ENCODE peak calls at places on chromosomes 16 and 17, in four cellular contexts. D is sigmoid colon, N is AG04450, G is mesendoderm. T is an unnamed sample.

GRCh38 chr16:66370786-66371684 is 4.5 kb downstream of the CDH5 start:
- DNase-seq in G (no peak), D (no peak), N (no peak), T (no peak)

GRCh38 chr16:85637808-85638186 is 24.7 kb downstream of the GSE1 start:
- DNase-seq in N (no peak), D (no peak), G (no peak), T (no peak)

GRCh38 chr17:5694507-5694906 is 110.2 kb upstream of the NLRP1 start:
- DNase-seq in G (peak), D (no peak), N (no peak), T (no peak)

GRCh38 chr17:79019631-79020584 is 4.1 kb upstream of the C1QTNF1 start:
- DNase-seq in N (peak), D (peak), G (peak), T (peak)

GRCh38 chr16:19429271-19429670 is 11.6 kb downstream of the TMC5 start:
- DNase-seq in N (no peak), G (no peak), D (no peak), T (no peak)

GRCh38 chr16:50259334-50260205 is 6.8 kb upstream of the ADCY7 start:
- DNase-seq in D (peak), N (no peak), G (no peak), T (no peak)

GRCh38 chr16:3101018-3101840 is 2.1 kb upstream of the ZSCAN10 start:
- DNase-seq in N (no peak), D (no peak), G (peak), T (no peak)

GRCh38 chr17:36892112-36892838 is 45.0 kb upstream of the LHX1 start:
- DNase-seq in N (no peak), D (no peak), G (peak), T (no peak)

GRCh38 chr16:5412721-5413120 is 315.1 kb upstream of the EEF2KMT start:
- DNase-seq in G (peak), D (no peak), N (no peak), T (no peak)

GRCh38 chr17:965311-965989 is 14.1 kb downstream of the NXN start:
- DNase-seq in N (no peak), G (peak), D (no peak), T (no peak)

GRCh38 chr16:55571-56136 is 2.0 kb downstream of the SNRNP25 start:
- DNase-seq in G (no peak), D (no peak), N (no peak), T (no peak)

GRCh38 chr16:51880776-51881175 is 666.2 kb downstream of the TOX3 start:
- DNase-seq in N (peak), D (no peak), G (no peak), T (peak)

GRCh38 chr16:77696149-77696548 is 26.2 kb upstream of the NUDT7 start:
- DNase-seq in D (no peak), N (no peak), G (no peak), T (no peak)

GRCh38 chr17:75181608-75182318 is 996 bp downstream of the SUMO2 start:
- DNase-seq in N (no peak), D (no peak), G (no peak), T (no peak)

GRCh38 chr17:2299136-2299535 is 4.4 kb downstream of the SMG6 start:
- DNase-seq in G (no peak), D (no peak), N (no peak), T (no peak)

GRCh38 chr16:8753411-8754054 is 43.9 kb downstream of the TMEM186 start:
- DNase-seq in D (peak), G (no peak), N (no peak), T (no peak)

GRCh38 chr16:71339481-71340171 is 18.9 kb upstream of the CALB2 start:
- DNase-seq in D (no peak), G (peak), N (no peak), T (no peak)

GRCh38 chr16:48133455-48134226 is 22.2 kb downstream of the ABCC12 start:
- DNase-seq in G (no peak), D (no peak), N (no peak), T (no peak)

GRCh38 chr16:75377971-75378386 is 55.3 kb downstream of the CFDP1 start:
- DNase-seq in G (peak), D (no peak), N (peak), T (peak)

GRCh38 chr16:27625050-27625697 is 75.2 kb downstream of the KATNIP start:
- DNase-seq in N (no peak), G (no peak), D (no peak), T (no peak)

GRCh38 chr17:68318103-68318991 is 27.1 kb downstream of the ARSG start:
- DNase-seq in G (no peak), N (no peak), D (no peak), T (peak)

GRCh38 chr16:77402672-77403071 is 32.2 kb downstream of the ADAMTS18 start:
- DNase-seq in N (no peak), D (no peak), G (no peak), T (no peak)

GRCh38 chr16:83470406-83470805 is 337.4 kb upstream of the HSBP1 start:
- DNase-seq in D (no peak), G (no peak), N (no peak), T (peak)

GRCh38 chr17:29949708-29950107 is 8.3 kb downstream of the EFCAB5 start:
- DNase-seq in N (no peak), D (no peak), G (no peak), T (no peak)

GRCh38 chr17:60134396-60135159 is 15.2 kb upstream of the CA4 start:
- DNase-seq in N (no peak), D (peak), G (no peak), T (no peak)

GRCh38 chr17:80594666-80595269 is 50.1 kb downstream of the RPTOR start:
- DNase-seq in N (no peak), D (no peak), G (no peak), T (no peak)

GRCh38 chr16:4140652-4141051 is 24.4 kb upstream of the ADCY9 start:
- DNase-seq in N (peak), D (no peak), G (no peak), T (peak)

GRCh38 chr17:494601-495195 is 142.1 kb upstream of the RPH3AL start:
- DNase-seq in G (no peak), D (no peak), N (no peak), T (no peak)

GRCh38 chr17:70629902-70630301 is 460.6 kb downstream of the KCNJ2 start:
- DNase-seq in G (no peak), D (no peak), N (no peak), T (no peak)

GRCh38 chr17:78535285-78536197 is 41.7 kb downstream of the DNAH17 start:
- DNase-seq in G (no peak), D (peak), N (no peak), T (no peak)

GRCh38 chr17:67360880-67361279 is 5.5 kb downstream of the PSMD12 start:
- DNase-seq in D (no peak), G (peak), N (no peak), T (no peak)

GRCh38 chr16:8867483-8868271 is 1.1 kb downstream of the CARHSP1 start:
- DNase-seq in D (peak), G (peak), N (no peak), T (no peak)

GRCh38 chr17:33115957-33116680 is 124.5 kb downstream of the SPACA3 start:
- DNase-seq in D (no peak), G (no peak), N (no peak), T (no peak)

GRCh38 chr16:19542138-19542821 is 13.2 kb upstream of the VPS35L start:
- DNase-seq in N (no peak), G (no peak), D (no peak), T (no peak)

DNA sequence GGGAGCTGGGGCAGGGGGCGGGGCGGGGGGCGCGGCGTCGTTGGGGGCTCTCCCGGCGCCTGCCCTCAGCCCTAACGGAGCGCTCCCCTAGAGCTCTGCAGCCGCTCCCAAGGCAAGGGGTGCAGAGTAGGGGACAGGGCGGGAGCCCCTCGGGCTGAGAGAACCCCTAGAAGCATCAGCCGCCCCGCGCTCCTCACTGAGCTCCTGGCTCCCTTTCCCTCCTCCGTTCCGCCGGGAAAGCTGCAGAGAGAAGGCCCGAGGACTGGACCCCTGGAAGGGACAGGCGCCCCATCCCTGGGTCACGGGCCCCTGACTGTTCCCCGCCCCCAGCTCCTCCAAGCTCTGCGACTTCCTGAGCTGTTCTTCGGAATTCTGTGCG is 232 bp upstream of the PLXDC1 start:
- DNase-seq in G (no peak), D (peak), N (no peak), T (no peak)
- H3K4me3 ChIP-seq in G (peak), D (peak), N (peak), T (peak)

DNA sequence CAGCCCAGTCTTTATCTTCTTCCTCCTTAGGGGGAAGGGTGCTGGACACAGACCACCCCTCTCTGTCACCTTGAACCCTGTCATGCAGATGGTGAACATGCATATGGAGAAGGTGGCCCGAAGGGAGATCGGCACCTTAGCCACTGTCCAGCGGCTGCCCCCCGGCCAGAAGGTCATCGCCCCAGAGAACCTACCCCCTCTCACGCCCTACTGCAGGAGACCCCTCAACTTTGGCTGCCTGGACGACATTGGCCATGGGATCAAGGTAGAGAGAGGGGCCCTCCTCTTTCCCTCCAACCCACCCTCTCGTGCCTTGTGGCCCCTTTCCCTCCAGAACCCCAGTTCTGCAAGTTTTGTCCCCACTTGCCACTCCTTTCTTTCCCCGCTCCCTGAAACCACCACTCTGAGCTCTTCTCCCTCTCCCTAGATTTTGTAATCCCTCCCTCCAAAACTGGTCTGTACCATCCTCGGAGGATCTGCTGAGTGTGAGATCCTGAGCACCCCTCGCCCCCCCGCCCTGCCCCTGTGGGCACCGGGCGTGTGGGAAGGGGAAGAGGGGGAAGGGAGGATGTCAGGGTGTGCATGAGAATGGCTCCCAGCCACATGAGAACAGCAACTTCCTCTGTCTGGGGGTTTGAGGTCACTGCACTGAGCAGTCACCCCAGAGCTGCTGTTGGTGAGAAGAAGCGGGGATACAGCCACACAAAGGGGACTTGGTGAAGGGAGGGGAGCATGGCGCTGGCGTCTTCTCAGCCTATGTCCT is 7.3 kb downstream of the ABI3 start:
- DNase-seq in N (no peak), G (no peak), D (peak), T (no peak)
- H3K4me3 ChIP-seq in N (no peak), G (no peak), D (no peak), T (no peak)

DNA sequence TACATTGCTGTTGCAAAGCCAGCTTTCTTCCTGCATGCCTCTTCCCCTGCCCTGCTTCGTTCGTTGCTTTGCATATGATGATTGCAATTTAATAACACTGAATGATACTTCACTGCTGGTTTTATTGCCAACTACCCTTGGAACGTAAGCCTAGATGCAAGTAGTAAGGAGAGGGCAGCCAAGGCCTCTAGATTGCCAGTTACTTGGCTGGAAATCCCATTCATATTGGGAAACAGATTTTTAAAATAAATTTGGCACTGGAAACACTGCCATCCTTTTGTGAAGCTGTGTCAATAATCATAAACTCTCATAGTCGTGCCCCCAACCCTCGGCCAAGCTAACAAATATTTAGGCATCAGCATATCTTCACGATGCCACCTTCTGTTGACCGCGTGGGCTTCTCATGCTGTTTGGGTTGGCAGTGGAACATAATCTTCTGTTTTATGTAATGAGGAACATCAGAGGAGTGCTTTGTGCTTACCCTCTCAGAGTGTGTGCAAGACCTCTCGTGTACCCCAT is 86.5 kb downstream of the MAP2K6 start:
- DNase-seq in G (no peak), N (no peak), D (no peak), T (no peak)
- H3K4me3 ChIP-seq in G (no peak), N (peak), D (no peak), T (no peak)

GRCh38 chr17:34369196-34369500 is 6.1 kb upstream of the CCL1 start:
- DNase-seq in G (no peak), D (no peak), N (no peak), T (no peak)

GRCh38 chr17:34371405-34371804 is 8.4 kb upstream of the CCL1 start:
- DNase-seq in N (no peak), D (no peak), G (no peak), T (no peak)

GRCh38 chr17:34369571-34369970 is 6.5 kb upstream of the CCL1 start:
- DNase-seq in N (no peak), G (no peak), D (no peak), T (no peak)

GRCh38 chr17:34370376-34370996 is 7.5 kb upstream of the CCL1 start:
- DNase-seq in N (no peak), D (no peak), G (no peak), T (no peak)

DNA sequence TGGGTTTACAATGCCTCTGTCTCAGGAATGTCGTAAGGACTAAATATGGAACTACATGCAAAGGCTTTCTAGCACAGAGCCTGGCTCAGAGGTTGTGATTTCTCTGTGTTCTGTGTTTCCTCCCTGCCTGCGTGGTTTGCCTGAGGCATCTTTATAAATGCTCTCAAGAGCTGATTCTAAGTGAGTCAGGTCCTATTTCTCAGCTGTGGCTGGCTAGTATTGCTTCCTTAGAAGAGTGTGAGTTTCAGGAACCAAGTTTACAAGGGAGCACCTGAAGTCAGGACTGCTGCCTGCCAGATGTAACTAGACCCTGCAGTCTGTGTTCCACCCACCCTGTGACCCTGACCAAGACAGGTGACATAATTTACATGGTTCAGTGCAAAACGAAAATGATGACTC is 8.0 kb upstream of the CCL1 start:
- DNase-seq in G (no peak), D (no peak), N (no peak), T (no peak)
- H3K4me3 ChIP-seq in G (no peak), D (no peak), N (no peak), T (no peak)

DNA sequence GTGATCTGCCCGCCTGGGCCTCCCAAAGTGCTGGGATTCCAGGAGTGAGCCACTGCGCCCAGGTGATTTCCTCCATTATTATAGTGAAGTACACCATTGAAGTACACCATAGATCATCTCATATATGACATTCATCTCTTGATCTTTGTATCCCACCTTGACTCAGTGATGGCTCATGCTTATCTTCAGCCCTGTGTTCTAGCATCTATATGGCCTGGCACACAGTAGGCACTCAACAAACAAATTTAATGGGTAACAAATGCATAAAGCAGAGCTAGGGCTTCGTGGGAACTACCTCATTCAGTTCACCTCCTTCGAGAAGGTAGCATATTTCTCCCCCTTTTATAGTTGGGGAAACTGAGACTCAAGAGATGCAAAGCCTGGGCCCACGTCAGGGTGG is 952 bp downstream of the ENKD1 start:
- DNase-seq in N (no peak), D (no peak), G (no peak), T (no peak)
- H3K4me3 ChIP-seq in N (peak), D (no peak), G (no peak), T (peak)

DNA sequence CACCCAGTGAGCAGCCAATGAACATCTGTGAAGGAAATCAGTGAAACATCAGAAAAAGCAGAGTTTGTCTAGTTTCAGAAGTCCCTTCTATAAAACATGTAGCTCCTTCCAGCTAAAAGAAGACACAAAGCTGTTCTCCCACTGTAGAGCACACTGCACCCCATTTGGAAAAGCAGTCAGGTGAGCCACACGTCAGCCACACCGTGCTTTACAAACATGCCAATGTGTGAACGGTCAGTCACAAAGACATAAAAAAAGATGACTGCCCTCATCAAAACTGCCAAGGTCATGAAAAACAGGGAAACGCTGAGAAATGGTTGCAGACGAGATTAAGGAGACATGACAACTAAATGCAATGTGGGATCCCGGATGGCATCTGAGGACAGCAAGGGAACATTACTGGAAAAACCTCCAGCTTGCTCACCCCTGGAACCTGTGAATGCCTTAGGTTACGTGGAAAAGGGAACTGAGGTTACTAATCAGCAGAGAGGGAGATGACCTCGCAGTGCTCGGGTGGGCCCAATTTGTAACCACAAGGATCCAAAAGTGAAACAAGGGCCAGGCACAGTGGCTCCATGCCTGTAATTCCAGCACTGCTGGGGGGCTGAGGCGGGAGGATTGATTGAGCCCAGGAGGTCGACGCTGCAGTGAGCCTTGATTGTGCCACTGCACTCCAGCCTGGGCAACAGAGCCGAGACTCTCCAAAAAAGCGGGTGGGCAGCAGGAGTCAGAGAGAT is 8.1 kb downstream of the ANKRD11 start:
- DNase-seq in N (no peak), G (no peak), D (no peak), T (no peak)
- H3K4me3 ChIP-seq in N (no peak), G (no peak), D (no peak), T (no peak)

GRCh38 chr16:1531638-1531910 is 1.9 kb upstream of the TMEM204 start:
- DNase-seq in N (no peak), D (no peak), G (no peak), T (no peak)
- H3K4me3 ChIP-seq in N (no peak), D (no peak), G (no peak), T (no peak)

GRCh38 chr16:81451753-81452680 is 7.4 kb downstream of the CMIP start:
- DNase-seq in N (no peak), D (no peak), G (peak), T (no peak)
- H3K4me3 ChIP-seq in N (no peak), D (no peak), G (no peak), T (no peak)

GRCh38 chr16:57377080-57377841 is 5.0 kb downstream of the CX3CL1 start:
- DNase-seq in G (peak), D (no peak), N (peak), T (no peak)

GRCh38 chr16:57379579-57379978 is 7.3 kb downstream of the CX3CL1 start:
- DNase-seq in G (no peak), D (no peak), N (no peak), T (no peak)

GRCh38 chr16:57374067-57374534 is 1.8 kb downstream of the CX3CL1 start:
- DNase-seq in D (peak), G (no peak), N (no peak), T (no peak)

GRCh38 chr16:57373117-57373947 is 1.0 kb downstream of the CX3CL1 start:
- DNase-seq in N (no peak), G (no peak), D (no peak), T (no peak)

DNA sequence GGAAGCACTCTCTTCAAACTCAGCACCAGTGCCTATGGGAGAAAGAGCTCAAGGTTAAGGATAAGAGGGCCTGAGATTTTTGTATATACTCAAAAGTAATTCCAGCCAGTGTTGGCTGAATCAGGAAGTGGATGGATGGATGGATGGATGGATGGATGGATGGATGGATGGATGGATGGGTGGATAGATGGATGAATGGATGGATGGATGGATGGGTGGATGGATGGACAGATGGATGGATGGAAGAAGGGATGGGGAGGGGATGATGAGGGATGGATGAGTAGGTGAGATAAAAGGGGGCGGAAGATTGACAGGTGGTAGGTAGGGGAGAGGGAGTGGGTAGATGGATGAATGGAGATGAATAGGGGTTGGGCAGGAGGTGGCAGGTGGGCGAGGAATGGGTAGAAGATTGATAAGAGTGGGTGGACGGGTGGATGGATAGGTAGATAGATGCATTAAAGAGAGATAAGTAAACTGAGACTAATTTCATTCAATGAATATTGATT is 4.1 kb downstream of the CX3CL1 start:
- DNase-seq in N (no peak), D (no peak), G (no peak), T (no peak)
- H3K4me3 ChIP-seq in N (no peak), D (no peak), G (no peak), T (no peak)

T was measured in skeletal muscle cell.